ENCODE peak calls at places on chromosome 6, in eight cellular contexts. W is SHP77; Q is stimulated activated naive CD4-positive, alpha-beta T cell treated with Interleukin-2 at 50 U/mL for 16 hours; I is GM04503; H is cardiac fibroblast; L is smooth muscle cell of the brain vasculature; M is HT-29; E is NB4. U is an unnamed sample.

GRCh38 chr6:13763740-13764381 is 50.5 kb downstream of the MCUR1 start:
- DNase-seq in M (no peak), I (no peak), H (no peak), E (peak; percentile 49), L (no peak), Q (peak; percentile 34), W (no peak), U (no peak)

GRCh38 chr6:168122521-168122920 is 43.5 kb upstream of the FRMD1 start:
- DNase-seq in H (no peak), E (no peak), Q (no peak), W (no peak), I (no peak), M (no peak), L (no peak), U (no peak)

GRCh38 chr6:75719133-75719532 is 29.9 kb upstream of the MYO6 start:
- DNase-seq in L (no peak), M (no peak), I (no peak), E (no peak), Q (no peak), H (no peak), W (no peak), U (no peak)

GRCh38 chr6:122558027-122558426 is 52.2 kb upstream of the PKIB start:
- DNase-seq in W (no peak), L (no peak), I (no peak), Q (no peak), M (no peak), H (no peak), E (no peak), U (no peak)

GRCh38 chr6:124073820-124074587 is 270.3 kb downstream of the NKAIN2 start:
- DNase-seq in I (no peak), H (no peak), Q (no peak), L (no peak), W (no peak), M (no peak), E (no peak), U (no peak)

GRCh38 chr6:79631800-79632172 is 657 bp downstream of the SH3BGRL2 start:
- DNase-seq in H (no peak), L (no peak), Q (no peak), M (peak; percentile 56), W (no peak), I (no peak), E (no peak), U (peak; percentile 50)

GRCh38 chr6:34664270-34664971 is 32.1 kb downstream of the ILRUN start:
- DNase-seq in M (no peak), W (no peak), L (no peak), I (no peak), E (peak; percentile 77), H (peak; percentile 76), Q (no peak), U (peak; percentile 93)

GRCh38 chr6:113649276-113649675 is 207.9 kb upstream of the MARCKS start:
- DNase-seq in E (peak; percentile 28), Q (no peak), M (no peak), W (no peak), L (no peak), I (no peak), H (peak; percentile 67), U (no peak)

GRCh38 chr6:39196648-39197047 is 32.6 kb downstream of the KCNK5 start:
- DNase-seq in M (no peak), Q (no peak), W (no peak), I (no peak), L (no peak), E (no peak), H (no peak), U (no peak)

GRCh38 chr6:41759905-41760579 is 12.8 kb upstream of the PGC start:
- DNase-seq in Q (no peak), W (no peak), E (no peak), M (no peak), H (no peak), L (no peak), I (no peak), U (no peak)

GRCh38 chr6:21538186-21538798 is 55.3 kb upstream of the SOX4 start:
- DNase-seq in L (no peak), W (no peak), I (no peak), M (no peak), E (peak; percentile 22), Q (no peak), H (peak; percentile 46), U (no peak)

GRCh38 chr6:99882151-99882702 is 111.8 kb downstream of the MCHR2 start:
- DNase-seq in I (no peak), Q (no peak), W (no peak), L (no peak), H (no peak), M (no peak), E (no peak), U (no peak)

GRCh38 chr6:21305827-21306469 is 287.6 kb upstream of the SOX4 start:
- DNase-seq in H (peak; percentile 54), W (peak; percentile 7), M (peak; percentile 37), Q (no peak), E (peak; percentile 78), L (no peak), I (peak; percentile 7), U (peak; percentile 86)

GRCh38 chr6:16129623-16130243 is 847 bp downstream of the MYLIP start:
- DNase-seq in W (no peak), I (no peak), E (peak; percentile 52), H (peak; percentile 9), M (peak; percentile 48), Q (peak; percentile 32), L (no peak), U (peak; percentile 67)

GRCh38 chr6:30348957-30349356 is 4.0 kb downstream of the RPP21 start:
- DNase-seq in E (no peak), H (no peak), M (no peak), Q (no peak), W (no peak), I (no peak), L (no peak), U (peak; percentile 36)

GRCh38 chr6:45855642-45856408 is 159.8 kb downstream of the CLIC5 start:
- DNase-seq in L (no peak), I (no peak), H (no peak), M (no peak), E (no peak), Q (no peak), W (no peak), U (no peak)

GRCh38 chr6:149127212-149127611 is 190.3 kb upstream of the TAB2 start:
- DNase-seq in M (no peak), H (peak; percentile 63), Q (no peak), W (no peak), L (no peak), I (no peak), E (no peak), U (no peak)

GRCh38 chr6:157995458-157995857 is 13.8 kb downstream of the SYNJ2 start:
- DNase-seq in M (no peak), I (no peak), Q (no peak), H (no peak), E (no peak), L (no peak), W (no peak), U (no peak)

GRCh38 chr6:33080127-33081089 is 4.6 kb downstream of the HLA-DPB1 start:
- DNase-seq in E (no peak), Q (no peak), H (peak; percentile 61), W (no peak), M (no peak), I (no peak), L (no peak), U (no peak)

GRCh38 chr6:21556968-21557721 is 36.4 kb upstream of the SOX4 start:
- DNase-seq in L (no peak), Q (no peak), H (peak; percentile 41), E (no peak), M (no peak), W (no peak), I (no peak), U (no peak)

GRCh38 chr6:97322226-97322625 is 39.2 kb upstream of the MMS22L start:
- DNase-seq in Q (no peak), I (no peak), L (no peak), W (no peak), E (no peak), H (no peak), M (no peak), U (no peak)

GRCh38 chr6:149450679-149451360 is 34.0 kb downstream of the ZC3H12D start:
- DNase-seq in I (no peak), Q (no peak), W (no peak), H (no peak), E (no peak), M (no peak), L (no peak), U (no peak)

GRCh38 chr6:19662911-19663310 is 174.3 kb upstream of the ID4 start:
- DNase-seq in Q (no peak), M (no peak), W (no peak), I (no peak), H (no peak), E (no peak), L (no peak), U (no peak)

GRCh38 chr6:22447191-22447590 is 122.2 kb upstream of the HDGFL1 start:
- DNase-seq in E (no peak), I (no peak), M (no peak), L (no peak), H (no peak), W (peak; percentile 79), Q (no peak), U (no peak)

GRCh38 chr6:98716341-98716740 is 118.0 kb upstream of the POU3F2 start:
- DNase-seq in I (no peak), L (no peak), E (no peak), M (no peak), Q (no peak), W (no peak), H (no peak), U (no peak)

GRCh38 chr6:139533573-139534471 is 159.4 kb upstream of the CITED2 start:
- DNase-seq in L (no peak), E (no peak), W (no peak), Q (no peak), M (no peak), I (peak; percentile 80), H (peak; percentile 91), U (peak; percentile 83)

GRCh38 chr6:114862809-114863208 is 520.0 kb upstream of the HS3ST5 start:
- DNase-seq in H (no peak), E (no peak), L (no peak), I (no peak), Q (no peak), W (no peak), M (no peak), U (peak; percentile 58)

GRCh38 chr6:30443657-30444450 is 45.5 kb upstream of the HLA-E start:
- DNase-seq in L (no peak), M (no peak), W (no peak), Q (no peak), H (no peak), E (peak; percentile 37), I (no peak), U (no peak)

GRCh38 chr6:55866110-55866509 is 9.3 kb downstream of the BMP5 start:
- DNase-seq in H (no peak), M (peak; percentile 54), I (no peak), E (no peak), W (no peak), L (no peak), Q (no peak), U (no peak)

GRCh38 chr6:53465732-53466131 is 79.2 kb downstream of the GCLC start:
- DNase-seq in E (peak; percentile 65), Q (no peak), W (no peak), M (no peak), H (no peak), L (no peak), I (no peak), U (no peak)

GRCh38 chr6:13813011-13813410 is 1.3 kb downstream of the MCUR1 start:
- DNase-seq in E (peak; percentile 32), W (no peak), H (no peak), Q (no peak), L (no peak), M (peak; percentile 28), I (no peak), U (no peak)

GRCh38 chr6:55758156-55758942 is 117.0 kb downstream of the BMP5 start:
- DNase-seq in W (no peak), E (no peak), I (peak; percentile 37), L (no peak), H (peak; percentile 94), M (no peak), Q (no peak), U (no peak)

GRCh38 chr6:47034919-47035318 is 7.2 kb downstream of the ADGRF1 start:
- DNase-seq in H (peak; percentile 93), M (peak; percentile 96), E (no peak), L (peak; percentile 99), Q (no peak), I (peak; percentile 86), W (peak; percentile 91), U (peak; percentile 28)